ENCODE peak calls at places on chromosomes 3 and 15, in nine cellular contexts. One of them, this sample, is unnamed.

GRCh38 chr15:76140069-76140454 is 80.3 kb downstream of the TMEM266 start:
- DNase-seq in fibroblast of mammary gland: no peak
- DNase-seq in psoas muscle: no peak
- DNase-seq in GM12865: no peak
- DNase-seq in H9: peak
- DNase-seq in lower lobe of right lung: no peak
- DNase-seq in CD8-positive, alpha-beta T cell: no peak
- DNase-seq in sigmoid colon: no peak
- DNase-seq in thoracic aorta: no peak
- DNase-seq in this sample: no peak

GRCh38 chr3:119643094-119643493 is 17.3 kb downstream of the POPDC2 start:
- DNase-seq in fibroblast of mammary gland: peak
- DNase-seq in psoas muscle: no peak
- DNase-seq in GM12865: no peak
- DNase-seq in H9: no peak
- DNase-seq in lower lobe of right lung: no peak
- DNase-seq in CD8-positive, alpha-beta T cell: no peak
- DNase-seq in sigmoid colon: no peak
- DNase-seq in thoracic aorta: no peak
- DNase-seq in this sample: no peak

GRCh38 chr3:10553586-10554235 is 48.3 kb upstream of the ATP2B2 start:
- DNase-seq in fibroblast of mammary gland: no peak
- DNase-seq in psoas muscle: no peak
- DNase-seq in GM12865: no peak
- DNase-seq in H9: peak
- DNase-seq in lower lobe of right lung: no peak
- DNase-seq in CD8-positive, alpha-beta T cell: no peak
- DNase-seq in sigmoid colon: peak
- DNase-seq in thoracic aorta: no peak
- DNase-seq in this sample: no peak

GRCh38 chr15:71245588-71245987 is 130.3 kb downstream of the THSD4 start:
- DNase-seq in fibroblast of mammary gland: no peak
- DNase-seq in psoas muscle: no peak
- DNase-seq in GM12865: no peak
- DNase-seq in H9: no peak
- DNase-seq in lower lobe of right lung: no peak
- DNase-seq in CD8-positive, alpha-beta T cell: no peak
- DNase-seq in sigmoid colon: no peak
- DNase-seq in thoracic aorta: no peak
- DNase-seq in this sample: no peak

GRCh38 chr3:11650391-11650790 is 6.7 kb upstream of the VGLL4 start:
- DNase-seq in fibroblast of mammary gland: no peak
- DNase-seq in psoas muscle: no peak
- DNase-seq in GM12865: no peak
- DNase-seq in H9: no peak
- DNase-seq in lower lobe of right lung: no peak
- DNase-seq in CD8-positive, alpha-beta T cell: no peak
- DNase-seq in sigmoid colon: no peak
- DNase-seq in thoracic aorta: no peak
- DNase-seq in this sample: no peak

GRCh38 chr15:68054658-68055223 is 626 bp downstream of the PIAS1 start:
- DNase-seq in fibroblast of mammary gland: peak
- DNase-seq in psoas muscle: peak
- DNase-seq in GM12865: peak
- DNase-seq in H9: peak
- DNase-seq in lower lobe of right lung: peak
- DNase-seq in CD8-positive, alpha-beta T cell: peak
- DNase-seq in sigmoid colon: peak
- DNase-seq in thoracic aorta: no peak
- DNase-seq in this sample: peak

GRCh38 chr15:58447244-58448010 is 15.6 kb downstream of the LIPC start:
- DNase-seq in fibroblast of mammary gland: peak
- DNase-seq in psoas muscle: no peak
- DNase-seq in GM12865: peak
- DNase-seq in H9: no peak
- DNase-seq in lower lobe of right lung: no peak
- DNase-seq in CD8-positive, alpha-beta T cell: no peak
- DNase-seq in sigmoid colon: no peak
- DNase-seq in thoracic aorta: no peak
- DNase-seq in this sample: no peak

GRCh38 chr15:92638709-92639365 is 16.7 kb downstream of the FAM174B start:
- DNase-seq in fibroblast of mammary gland: no peak
- DNase-seq in psoas muscle: no peak
- DNase-seq in GM12865: no peak
- DNase-seq in H9: peak
- DNase-seq in lower lobe of right lung: peak
- DNase-seq in CD8-positive, alpha-beta T cell: no peak
- DNase-seq in sigmoid colon: no peak
- DNase-seq in thoracic aorta: no peak
- DNase-seq in this sample: no peak

GRCh38 chr3:185733980-185734724 is 90.7 kb downstream of the IGF2BP2 start:
- DNase-seq in fibroblast of mammary gland: peak
- DNase-seq in psoas muscle: no peak
- DNase-seq in GM12865: peak
- DNase-seq in H9: peak
- DNase-seq in lower lobe of right lung: no peak
- DNase-seq in CD8-positive, alpha-beta T cell: no peak
- DNase-seq in sigmoid colon: no peak
- DNase-seq in thoracic aorta: no peak
- DNase-seq in this sample: peak

GRCh38 chr3:22988566-22988965 is 214.6 kb upstream of the UBE2E2 start:
- DNase-seq in fibroblast of mammary gland: no peak
- DNase-seq in psoas muscle: peak
- DNase-seq in GM12865: no peak
- DNase-seq in H9: no peak
- DNase-seq in lower lobe of right lung: peak
- DNase-seq in CD8-positive, alpha-beta T cell: no peak
- DNase-seq in sigmoid colon: no peak
- DNase-seq in thoracic aorta: no peak
- DNase-seq in this sample: no peak

GRCh38 chr15:41558400-41559238 is at the start of gene TYRO3:
- DNase-seq in fibroblast of mammary gland: no peak
- DNase-seq in psoas muscle: peak
- DNase-seq in GM12865: peak
- DNase-seq in H9: peak
- DNase-seq in lower lobe of right lung: peak
- DNase-seq in CD8-positive, alpha-beta T cell: peak
- DNase-seq in sigmoid colon: peak
- DNase-seq in thoracic aorta: no peak
- DNase-seq in this sample: peak

GRCh38 chr15:58517682-58518525 is 86.1 kb downstream of the LIPC start:
- DNase-seq in fibroblast of mammary gland: no peak
- DNase-seq in psoas muscle: no peak
- DNase-seq in GM12865: peak
- DNase-seq in H9: no peak
- DNase-seq in lower lobe of right lung: no peak
- DNase-seq in CD8-positive, alpha-beta T cell: peak
- DNase-seq in sigmoid colon: no peak
- DNase-seq in thoracic aorta: no peak
- DNase-seq in this sample: no peak

GRCh38 chr15:65528461-65529060 is 1.7 kb upstream of the HACD3 start:
- DNase-seq in fibroblast of mammary gland: no peak
- DNase-seq in psoas muscle: no peak
- DNase-seq in GM12865: no peak
- DNase-seq in H9: no peak
- DNase-seq in lower lobe of right lung: no peak
- DNase-seq in CD8-positive, alpha-beta T cell: no peak
- DNase-seq in sigmoid colon: no peak
- DNase-seq in thoracic aorta: no peak
- DNase-seq in this sample: no peak

GRCh38 chr3:19348500-19348899 is 200.2 kb downstream of the KCNH8 start:
- DNase-seq in fibroblast of mammary gland: no peak
- DNase-seq in psoas muscle: no peak
- DNase-seq in GM12865: no peak
- DNase-seq in H9: no peak
- DNase-seq in lower lobe of right lung: no peak
- DNase-seq in CD8-positive, alpha-beta T cell: no peak
- DNase-seq in sigmoid colon: no peak
- DNase-seq in thoracic aorta: no peak
- DNase-seq in this sample: no peak

GRCh38 chr3:14876942-14877341 is 58.2 kb downstream of the FGD5 start:
- DNase-seq in fibroblast of mammary gland: peak
- DNase-seq in psoas muscle: peak
- DNase-seq in GM12865: no peak
- DNase-seq in H9: no peak
- DNase-seq in lower lobe of right lung: peak
- DNase-seq in CD8-positive, alpha-beta T cell: no peak
- DNase-seq in sigmoid colon: peak
- DNase-seq in thoracic aorta: peak
- DNase-seq in this sample: no peak

DNA sequence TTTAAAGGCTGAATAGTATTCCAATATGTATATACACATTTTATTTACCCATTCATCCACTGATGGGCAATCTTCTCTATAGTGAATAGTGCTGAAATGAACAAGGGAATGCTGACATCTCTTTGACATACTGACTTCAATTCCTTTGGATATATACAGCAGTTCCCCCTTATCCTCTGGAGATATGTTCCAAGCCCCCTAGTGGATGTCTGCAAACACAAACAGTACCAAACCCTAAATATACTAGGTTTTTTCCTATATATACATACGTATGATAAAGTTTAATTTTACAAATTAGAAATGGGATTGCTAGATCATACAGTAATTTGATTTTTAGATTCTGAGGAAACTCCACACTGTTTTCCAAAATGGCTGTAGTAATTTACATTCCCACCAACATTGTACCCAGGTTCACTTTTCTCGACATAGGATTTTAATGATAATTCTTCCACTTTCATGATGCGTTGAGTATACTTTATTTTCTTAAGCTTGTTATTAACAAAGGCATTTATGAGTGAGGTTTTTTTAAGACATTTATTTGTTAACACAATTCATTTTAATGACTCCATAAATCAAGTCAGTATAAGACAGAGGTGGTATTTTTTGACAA is 38.2 kb downstream of the VPS13C start:
- DNase-seq in fibroblast of mammary gland: peak
- DNase-seq in psoas muscle: no peak
- DNase-seq in GM12865: no peak
- DNase-seq in H9: no peak
- DNase-seq in lower lobe of right lung: no peak
- DNase-seq in CD8-positive, alpha-beta T cell: no peak
- DNase-seq in sigmoid colon: no peak
- DNase-seq in thoracic aorta: no peak
- DNase-seq in this sample: no peak
- TF ChIP-seq CTCF in fibroblast of mammary gland: peak
- TF ChIP-seq CTCF in psoas muscle: no peak
- TF ChIP-seq CTCF in GM12865: no peak
- TF ChIP-seq CTCF in H9: peak
- TF ChIP-seq CTCF in lower lobe of right lung: no peak
- TF ChIP-seq CTCF in CD8-positive, alpha-beta T cell: no peak
- TF ChIP-seq CTCF in sigmoid colon: no peak
- TF ChIP-seq CTCF in thoracic aorta: no peak
- TF ChIP-seq CTCF in this sample: peak

GRCh38 chr15:78837543-78837942 is 26.3 kb upstream of the ADAMTS7 start:
- DNase-seq in fibroblast of mammary gland: no peak
- DNase-seq in psoas muscle: no peak
- DNase-seq in GM12865: no peak
- DNase-seq in H9: peak
- DNase-seq in lower lobe of right lung: no peak
- DNase-seq in CD8-positive, alpha-beta T cell: no peak
- DNase-seq in sigmoid colon: no peak
- DNase-seq in thoracic aorta: no peak
- DNase-seq in this sample: no peak
- TF ChIP-seq CTCF in fibroblast of mammary gland: no peak
- TF ChIP-seq CTCF in psoas muscle: no peak
- TF ChIP-seq CTCF in GM12865: no peak
- TF ChIP-seq CTCF in H9: peak
- TF ChIP-seq CTCF in lower lobe of right lung: no peak
- TF ChIP-seq CTCF in CD8-positive, alpha-beta T cell: no peak
- TF ChIP-seq CTCF in sigmoid colon: no peak
- TF ChIP-seq CTCF in thoracic aorta: no peak
- TF ChIP-seq CTCF in this sample: no peak

GRCh38 chr15:91319715-91320059 is 219.6 kb downstream of the SV2B start:
- DNase-seq in fibroblast of mammary gland: no peak
- DNase-seq in psoas muscle: no peak
- DNase-seq in GM12865: no peak
- DNase-seq in H9: no peak
- DNase-seq in lower lobe of right lung: no peak
- DNase-seq in CD8-positive, alpha-beta T cell: no peak
- DNase-seq in sigmoid colon: no peak
- DNase-seq in thoracic aorta: no peak
- DNase-seq in this sample: no peak
- TF ChIP-seq CTCF in fibroblast of mammary gland: no peak
- TF ChIP-seq CTCF in psoas muscle: no peak
- TF ChIP-seq CTCF in GM12865: no peak
- TF ChIP-seq CTCF in H9: no peak
- TF ChIP-seq CTCF in lower lobe of right lung: no peak
- TF ChIP-seq CTCF in CD8-positive, alpha-beta T cell: no peak
- TF ChIP-seq CTCF in sigmoid colon: no peak
- TF ChIP-seq CTCF in thoracic aorta: no peak
- TF ChIP-seq CTCF in this sample: no peak

GRCh38 chr3:128786434-128787020 is 60.5 kb downstream of the RAB7A start:
- DNase-seq in fibroblast of mammary gland: peak
- DNase-seq in psoas muscle: no peak
- DNase-seq in GM12865: no peak
- DNase-seq in H9: no peak
- DNase-seq in lower lobe of right lung: no peak
- DNase-seq in CD8-positive, alpha-beta T cell: no peak
- DNase-seq in sigmoid colon: no peak
- DNase-seq in thoracic aorta: no peak
- DNase-seq in this sample: peak

GRCh38 chr3:128784228-128784627 is 58.2 kb downstream of the RAB7A start:
- DNase-seq in fibroblast of mammary gland: peak
- DNase-seq in psoas muscle: peak
- DNase-seq in GM12865: peak
- DNase-seq in H9: peak
- DNase-seq in lower lobe of right lung: no peak
- DNase-seq in CD8-positive, alpha-beta T cell: peak
- DNase-seq in sigmoid colon: no peak
- DNase-seq in thoracic aorta: no peak
- DNase-seq in this sample: no peak

GRCh38 chr3:128783774-128784173 is 57.8 kb downstream of the RAB7A start:
- DNase-seq in fibroblast of mammary gland: no peak
- DNase-seq in psoas muscle: no peak
- DNase-seq in GM12865: no peak
- DNase-seq in H9: no peak
- DNase-seq in lower lobe of right lung: no peak
- DNase-seq in CD8-positive, alpha-beta T cell: no peak
- DNase-seq in sigmoid colon: no peak
- DNase-seq in thoracic aorta: no peak
- DNase-seq in this sample: no peak

GRCh38 chr3:128782282-128783146 is 56.5 kb downstream of the RAB7A start:
- DNase-seq in fibroblast of mammary gland: no peak
- DNase-seq in psoas muscle: no peak
- DNase-seq in GM12865: no peak
- DNase-seq in H9: no peak
- DNase-seq in lower lobe of right lung: no peak
- DNase-seq in CD8-positive, alpha-beta T cell: no peak
- DNase-seq in sigmoid colon: no peak
- DNase-seq in thoracic aorta: no peak
- DNase-seq in this sample: no peak

DNA sequence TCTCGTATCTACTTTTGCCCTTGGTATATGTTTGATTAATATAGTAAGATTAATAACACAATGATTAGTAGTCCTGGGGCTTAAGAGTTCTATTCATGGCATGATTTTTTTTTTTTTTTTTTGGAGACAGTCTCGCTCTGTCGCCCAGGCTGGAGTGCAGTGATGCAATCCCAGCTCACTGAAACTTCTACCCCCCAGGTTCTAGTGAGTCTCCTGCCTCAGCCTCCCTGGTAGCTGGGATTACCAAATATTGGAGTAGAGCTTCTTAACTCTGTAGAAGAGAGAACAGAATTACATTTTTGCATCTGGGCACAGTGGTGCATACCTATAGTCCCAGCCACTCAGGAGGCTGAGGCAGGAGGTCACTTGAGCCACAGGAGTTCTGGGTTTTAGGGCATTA is 58.9 kb downstream of the RAB7A start:
- DNase-seq in fibroblast of mammary gland: peak
- DNase-seq in psoas muscle: no peak
- DNase-seq in GM12865: no peak
- DNase-seq in H9: no peak
- DNase-seq in lower lobe of right lung: no peak
- DNase-seq in CD8-positive, alpha-beta T cell: no peak
- DNase-seq in sigmoid colon: no peak
- DNase-seq in thoracic aorta: no peak
- DNase-seq in this sample: no peak
- TF ChIP-seq CTCF in fibroblast of mammary gland: no peak
- TF ChIP-seq CTCF in psoas muscle: no peak
- TF ChIP-seq CTCF in GM12865: no peak
- TF ChIP-seq CTCF in H9: no peak
- TF ChIP-seq CTCF in lower lobe of right lung: no peak
- TF ChIP-seq CTCF in CD8-positive, alpha-beta T cell: no peak
- TF ChIP-seq CTCF in sigmoid colon: no peak
- TF ChIP-seq CTCF in thoracic aorta: no peak
- TF ChIP-seq CTCF in this sample: no peak

This sample was measured in HFFc6.